ENCODE peak calls at places on chromosomes 12 and 14, in four cellular contexts. E is HepG2, R is H1, Q is K562. Y is an unnamed sample.

GRCh38 chr12:86914716-86915115 is 658.5 kb upstream of the MGAT4C start:
- DNase-seq in E (peak; percentile 1), R (no peak), Q (no peak), Y (peak; percentile 56)

GRCh38 chr14:50837850-50838470 is 7.0 kb upstream of the NIN start:
- DNase-seq in E (no peak), R (no peak), Q (no peak), Y (no peak)

GRCh38 chr12:68899251-68899771 is 33.7 kb downstream of the CPM start:
- DNase-seq in E (peak; percentile 46), R (no peak), Q (no peak), Y (peak; percentile 52)

GRCh38 chr12:45762185-45763110 is 32.9 kb downstream of the ARID2 start:
- DNase-seq in E (peak; percentile 28), R (no peak), Q (peak; percentile 27), Y (peak; percentile 62)

GRCh38 chr14:28488658-28489057 is 277.9 kb upstream of the FOXG1 start:
- DNase-seq in E (no peak), R (no peak), Q (no peak), Y (no peak)

GRCh38 chr14:71395151-71395604 is 487.9 kb downstream of the PCNX1 start:
- DNase-seq in E (no peak), R (no peak), Q (no peak), Y (no peak)

GRCh38 chr12:101919447-101919846 is 42.1 kb downstream of the DRAM1 start:
- DNase-seq in E (no peak), R (no peak), Q (no peak), Y (no peak)

GRCh38 chr12:104522985-104523719 is 66.4 kb downstream of the CHST11 start:
- DNase-seq in E (no peak), R (no peak), Q (no peak), Y (no peak)

GRCh38 chr12:131085816-131086591 is 132.3 kb downstream of the ADGRD1 start:
- DNase-seq in E (no peak), R (no peak), Q (no peak), Y (no peak)

GRCh38 chr12:130992448-130992847 is 38.7 kb downstream of the ADGRD1 start:
- DNase-seq in E (no peak), R (no peak), Q (no peak), Y (no peak)

GRCh38 chr14:68538641-68539040 is 254.2 kb downstream of the ZFP36L1 start:
- DNase-seq in E (no peak), R (no peak), Q (no peak), Y (no peak)

GRCh38 chr14:61140271-61140670 is 140.9 kb downstream of the TMEM30B start:
- DNase-seq in E (no peak), R (no peak), Q (no peak), Y (no peak)

GRCh38 chr12:113135178-113136127 is at the start of gene RASAL1:
- DNase-seq in E (peak; percentile 25), R (peak; percentile 70), Q (peak; percentile 85), Y (peak; percentile 87)

GRCh38 chr14:69877492-69877891 is 1.7 kb upstream of the SMOC1 start:
- DNase-seq in E (no peak), R (no peak), Q (peak; percentile 27), Y (peak; percentile 51)

GRCh38 chr12:114269153-114269552 is 136.8 kb downstream of the TBX5 start:
- DNase-seq in E (no peak), R (no peak), Q (no peak), Y (no peak)

GRCh38 chr12:116222358-116222757 is 55.1 kb downstream of the MED13L start:
- DNase-seq in E (peak; percentile 55), R (no peak), Q (no peak), Y (peak; percentile 77)

DNA sequence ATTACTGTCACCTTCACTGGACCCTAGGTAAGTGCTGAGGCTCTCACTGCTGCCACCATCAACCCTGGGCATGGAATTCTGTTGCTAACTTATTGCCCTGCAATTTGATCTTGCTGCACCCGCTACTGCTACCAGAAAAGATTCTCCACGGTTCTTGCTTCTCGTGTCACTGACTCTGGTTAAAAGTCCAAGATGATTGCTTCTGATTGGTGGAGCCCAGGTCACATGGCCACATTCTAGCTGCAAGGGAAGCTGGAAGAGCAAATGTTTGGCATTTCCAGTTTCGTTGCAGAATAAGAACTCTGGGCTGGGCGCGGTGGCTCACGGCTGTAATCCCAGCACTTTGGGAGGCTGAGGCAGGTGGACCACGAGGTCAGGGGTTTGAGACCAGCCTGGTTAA is 7.5 kb upstream of the VSX2 start:
- DNase-seq in E (no peak), R (no peak), Q (no peak), Y (no peak)
- TF ChIP-seq EP300 in E (no peak), R (no peak), Q (no peak), Y (no peak)

GRCh38 chr12:14842315-14842714 is 1.0 kb downstream of the ART4 start:
- DNase-seq in E (peak; percentile 36), R (no peak), Q (no peak), Y (no peak)

GRCh38 chr12:14840616-14841015 is 2.7 kb downstream of the ART4 start:
- DNase-seq in E (peak; percentile 58), R (no peak), Q (no peak), Y (no peak)

GRCh38 chr12:14843425-14843887 is at the start of gene ART4:
- DNase-seq in E (peak; percentile 71), R (no peak), Q (peak; percentile 58), Y (no peak)

GRCh38 chr12:14839262-14839661 is 4.1 kb downstream of the ART4 start:
- DNase-seq in E (no peak), R (no peak), Q (no peak), Y (no peak)

DNA sequence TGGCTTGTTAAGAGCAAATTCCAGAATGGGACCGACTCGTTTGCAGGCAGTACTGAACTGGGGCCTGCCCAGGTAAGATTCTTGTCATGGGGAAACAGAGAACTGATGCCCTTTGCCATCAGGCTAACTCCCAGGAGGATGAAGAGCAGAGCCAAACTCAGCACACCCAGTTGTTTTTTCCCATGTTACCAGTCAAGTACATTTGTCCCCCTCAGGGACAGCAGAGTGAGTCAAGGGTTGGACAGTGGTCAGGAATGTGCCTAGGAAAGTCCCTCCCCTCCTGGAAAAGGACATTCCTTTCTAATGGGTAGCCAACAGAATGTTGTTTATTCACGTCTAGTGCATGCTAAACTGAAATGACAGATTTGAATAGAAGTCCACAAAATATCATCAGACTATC is 1.6 kb downstream of the ART4 start:
- DNase-seq in E (peak; percentile 85), R (no peak), Q (no peak), Y (peak; percentile 46)
- TF ChIP-seq CHD2 in E (no peak), R (no peak), Q (no peak), Y (no peak)

DNA sequence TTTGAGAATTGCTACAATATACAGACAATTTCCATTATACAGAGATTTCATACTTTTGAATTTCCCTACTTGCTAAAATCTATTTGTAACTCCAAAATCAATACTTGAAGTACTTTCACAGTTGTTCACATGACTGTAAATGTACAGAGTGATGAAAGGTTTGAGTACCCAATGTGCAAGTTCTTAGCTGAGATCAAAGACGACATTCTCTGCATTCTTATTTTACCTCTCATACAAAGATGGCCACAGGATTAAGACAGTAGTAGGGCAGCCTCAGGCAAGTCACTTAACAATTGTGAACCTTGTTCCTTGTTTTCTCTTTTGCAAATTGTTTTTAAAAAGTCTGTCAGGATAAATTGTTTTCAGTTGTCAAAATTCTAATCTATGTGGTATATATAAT is 255.9 kb upstream of the KITLG start:
- DNase-seq in E (peak; percentile 10), R (no peak), Q (no peak), Y (peak; percentile 9)
- TF ChIP-seq RNF2 in E (no peak), R (no peak), Q (no peak), Y (no peak)

DNA sequence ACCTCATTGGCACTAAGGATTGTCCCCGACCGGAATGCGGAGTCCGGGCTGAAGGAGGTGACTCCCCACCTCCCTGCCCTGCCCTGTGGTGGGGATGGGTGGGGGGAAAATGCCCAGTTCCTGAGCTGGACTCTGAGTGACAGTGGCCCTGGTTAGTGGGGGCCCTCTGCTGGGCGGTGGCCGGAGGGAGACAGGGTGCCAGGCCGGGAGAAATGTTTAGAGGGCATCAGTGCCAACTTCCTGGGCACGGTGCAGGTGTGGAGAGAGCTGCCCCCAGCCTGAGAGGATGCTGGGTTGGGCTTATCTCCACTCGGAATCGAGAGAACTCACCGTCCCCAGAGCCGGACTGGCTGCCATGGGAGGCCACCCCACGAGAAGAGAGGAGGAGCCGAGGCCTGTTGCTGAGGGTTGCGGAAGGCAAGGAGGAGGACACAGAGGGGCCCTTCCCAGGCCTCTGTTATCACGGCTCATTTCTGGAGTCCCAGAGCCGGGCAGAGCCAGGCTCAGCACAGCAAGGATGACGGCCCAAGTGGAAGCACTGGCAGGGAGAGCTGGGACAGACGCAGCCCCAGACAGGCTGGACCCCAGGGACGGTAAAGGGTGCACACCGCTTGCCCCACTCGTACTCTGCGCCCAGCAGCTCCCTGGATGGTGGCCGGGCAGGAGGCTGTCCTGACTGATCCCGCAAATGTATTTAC is 156.7 kb downstream of the KIF26A start:
- DNase-seq in E (no peak), R (no peak), Q (no peak), Y (no peak)
- TF ChIP-seq EP300 in E (no peak), R (no peak), Q (no peak), Y (no peak)

DNA sequence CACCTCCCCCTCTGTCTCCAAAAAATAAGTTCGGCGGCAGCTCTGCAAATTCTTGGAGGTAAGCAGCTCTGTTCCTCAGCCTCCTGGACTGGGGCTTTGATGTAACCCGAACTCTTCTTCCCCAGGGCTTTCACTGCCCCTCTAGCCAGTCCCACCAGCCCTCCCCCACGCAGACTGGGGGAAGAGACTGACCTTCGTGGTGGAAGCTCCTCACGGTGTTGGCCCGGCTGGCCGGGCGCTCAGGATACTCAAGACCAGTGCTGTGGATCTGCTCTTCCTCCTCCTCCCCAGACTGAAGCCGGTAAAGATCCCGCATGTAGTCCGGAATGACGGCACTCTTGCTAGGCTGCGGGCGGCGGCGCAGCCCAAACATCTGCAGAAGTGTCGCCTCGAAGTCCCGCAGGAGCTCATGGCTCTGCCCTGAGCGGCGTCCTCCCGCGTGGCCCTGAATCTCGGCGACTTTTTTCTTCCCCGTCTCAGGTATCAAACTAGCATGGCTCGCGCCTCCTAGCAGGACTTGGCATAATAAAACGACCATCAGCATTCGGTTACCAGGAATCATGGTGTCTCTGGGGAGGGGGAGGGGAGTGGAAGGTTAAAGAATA is 4.9 kb downstream of the BMP4 start:
- DNase-seq in E (no peak), R (no peak), Q (no peak), Y (no peak)
- TF ChIP-seq CHD2 in E (no peak), R (no peak), Q (no peak), Y (no peak)

DNA sequence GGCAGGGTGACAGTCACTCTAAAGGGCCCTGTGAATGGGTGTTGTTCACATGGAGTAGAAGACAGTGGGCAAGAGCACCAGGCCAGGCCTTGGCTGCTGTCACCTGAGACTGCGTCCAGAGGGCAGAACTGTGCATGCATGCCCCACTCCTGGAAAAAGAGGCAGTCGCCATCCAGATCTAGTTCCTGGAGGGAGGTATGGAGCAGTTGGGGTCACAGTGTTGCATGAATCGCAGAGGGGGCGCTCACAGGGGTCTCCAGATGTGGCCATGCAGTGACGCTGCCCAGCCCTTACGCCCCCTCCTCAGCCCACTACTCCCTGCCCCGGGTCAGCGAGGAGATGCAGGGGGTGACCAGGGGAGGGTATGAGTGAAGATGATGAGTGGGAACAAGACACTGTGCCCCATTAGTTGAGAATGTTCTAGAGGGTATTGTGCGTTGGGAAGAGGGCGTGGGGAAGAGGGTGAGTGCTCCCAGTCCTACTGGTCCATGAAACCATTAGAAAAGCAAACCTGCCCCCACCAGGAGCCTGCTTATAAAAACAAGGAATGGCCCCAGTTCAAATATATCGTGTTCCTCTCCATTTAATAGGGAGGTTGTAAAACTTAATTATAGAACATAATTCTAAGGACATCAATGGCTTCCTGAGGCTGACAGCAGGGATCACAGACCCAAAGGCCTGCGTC is 32.3 kb upstream of the BCL7A start:
- DNase-seq in E (no peak), R (no peak), Q (no peak), Y (no peak)
- TF ChIP-seq RNF2 in E (no peak), R (no peak), Q (no peak), Y (no peak)

Y was measured in A549.